ENCODE peak calls at places on chromosomes 6 and 20, in six cellular contexts. C is tibial nerve, V is HepG2, I is A549, K is transverse colon, S is ovary. Q is an unnamed sample.

GRCh38 chr20:38407321-38407720 is 27.8 kb downstream of the SNHG17 start:
- DNase-seq in C (no peak), V (no peak), I (no peak), K (no peak), S (no peak), Q (peak)

GRCh38 chr6:38713812-38714211 is 1.3 kb upstream of the DNAH8 start:
- DNase-seq in C (no peak), V (no peak), I (no peak), K (peak), S (no peak), Q (no peak)

GRCh38 chr6:3545156-3545555 is 88.3 kb upstream of the SLC22A23 start:
- DNase-seq in C (no peak), V (no peak), I (no peak), K (no peak), S (no peak), Q (no peak)

GRCh38 chr6:16324184-16324583 is 85.8 kb downstream of the GMPR start:
- DNase-seq in C (no peak), V (peak), I (no peak), K (no peak), S (no peak), Q (no peak)

GRCh38 chr6:31851485-31851832 is 11.2 kb downstream of the NEU1 start:
- DNase-seq in C (no peak), V (no peak), I (no peak), K (no peak), S (no peak), Q (no peak)

GRCh38 chr6:86477510-86478166 is 459.7 kb upstream of the HTR1E start:
- DNase-seq in C (no peak), V (no peak), I (no peak), K (no peak), S (no peak), Q (no peak)

GRCh38 chr6:161237176-161237575 is 36.7 kb downstream of the AGPAT4 start:
- DNase-seq in C (no peak), V (no peak), I (no peak), K (no peak), S (no peak), Q (no peak)

GRCh38 chr20:41407617-41408016 is 41.0 kb upstream of the EMILIN3 start:
- DNase-seq in C (no peak), V (no peak), I (no peak), K (peak), S (no peak), Q (no peak)

GRCh38 chr20:32285621-32286334 is 8.3 kb downstream of the KIF3B start:
- DNase-seq in C (no peak), V (no peak), I (no peak), K (peak), S (no peak), Q (no peak)

GRCh38 chr6:3231213-3232016 is 4.0 kb upstream of the TUBB2B start:
- DNase-seq in C (peak), V (peak), I (peak), K (peak), S (no peak), Q (peak)

GRCh38 chr6:81704700-81705099 is 47.8 kb downstream of the TENT5A start:
- DNase-seq in C (no peak), V (no peak), I (no peak), K (no peak), S (no peak), Q (no peak)

GRCh38 chr6:156729248-156729647 is 47.9 kb upstream of the ARID1B start:
- DNase-seq in C (no peak), V (no peak), I (no peak), K (no peak), S (no peak), Q (no peak)

GRCh38 chr6:112049051-112049799 is 4.7 kb upstream of the CCN6 start:
- DNase-seq in C (no peak), V (peak), I (no peak), K (no peak), S (no peak), Q (no peak)

GRCh38 chr6:55963301-55963700 is 87.9 kb upstream of the BMP5 start:
- DNase-seq in C (no peak), V (peak), I (no peak), K (no peak), S (no peak), Q (no peak)

GRCh38 chr6:108736832-108737231 is 111.4 kb upstream of the ARMC2 start:
- DNase-seq in C (peak), V (peak), I (peak), K (no peak), S (no peak), Q (peak)

GRCh38 chr6:9292975-9293374 is 857.6 kb upstream of the SLC35B3 start:
- DNase-seq in C (no peak), V (no peak), I (no peak), K (no peak), S (no peak), Q (no peak)

GRCh38 chr6:21664263-21665081 is 70.9 kb downstream of the SOX4 start:
- DNase-seq in C (no peak), V (no peak), I (peak), K (peak), S (peak), Q (no peak)

GRCh38 chr20:62500237-62500864 is 24.6 kb upstream of the GATA5 start:
- DNase-seq in C (peak), V (peak), I (peak), K (peak), S (peak), Q (peak)

GRCh38 chr20:20668639-20669038 is 43.8 kb downstream of the RALGAPA2 start:
- DNase-seq in C (no peak), V (no peak), I (no peak), K (no peak), S (no peak), Q (no peak)

GRCh38 chr6:10981409-10981808 is 62.7 kb downstream of the ELOVL2 start:
- DNase-seq in C (no peak), V (no peak), I (no peak), K (no peak), S (no peak), Q (no peak)

GRCh38 chr6:112176175-112176574 is 78.2 kb downstream of the LAMA4 start:
- DNase-seq in C (no peak), V (no peak), I (no peak), K (no peak), S (no peak), Q (no peak)

GRCh38 chr6:24931752-24932691 is 3.7 kb downstream of the RIPOR2 start:
- DNase-seq in C (no peak), V (no peak), I (no peak), K (no peak), S (no peak), Q (no peak)

GRCh38 chr20:50041238-50041915 is 58.6 kb downstream of the SNAI1 start:
- DNase-seq in C (no peak), V (no peak), I (no peak), K (peak), S (no peak), Q (no peak)
- H3K27ac ChIP-seq in C (no peak), V (no peak), I (no peak), K (no peak), S (no peak), Q (no peak)

GRCh38 chr6:138142806-138143205 is 18.9 kb upstream of the ARFGEF3 start:
- DNase-seq in C (no peak), V (no peak), I (no peak), K (no peak), S (no peak), Q (no peak)
- TF ChIP-seq CTCF in C (no peak), V (no peak), I (no peak), K (no peak), S (no peak), Q (no peak)

GRCh38 chr6:141467881-141468280 is 664.8 kb upstream of the GJE1 start:
- DNase-seq in C (no peak), V (no peak), I (no peak), K (no peak), S (no peak), Q (no peak)

GRCh38 chr6:141460743-141461484 is 671.8 kb upstream of the GJE1 start:
- DNase-seq in C (no peak), V (no peak), I (no peak), K (no peak), S (no peak), Q (no peak)

GRCh38 chr6:141467041-141467440 is 665.7 kb upstream of the GJE1 start:
- DNase-seq in C (no peak), V (no peak), I (no peak), K (no peak), S (no peak), Q (no peak)

GRCh38 chr6:141463237-141463977 is 669.3 kb upstream of the GJE1 start:
- DNase-seq in C (no peak), V (no peak), I (no peak), K (no peak), S (no peak), Q (no peak)

GRCh38 chr6:141464490-141464889 is 668.2 kb upstream of the GJE1 start:
- DNase-seq in C (no peak), V (no peak), I (peak), K (no peak), S (no peak), Q (no peak)
- TF ChIP-seq EP300 in C (no peak), V (no peak), I (no peak), K (no peak), S (no peak), Q (no peak)

DNA sequence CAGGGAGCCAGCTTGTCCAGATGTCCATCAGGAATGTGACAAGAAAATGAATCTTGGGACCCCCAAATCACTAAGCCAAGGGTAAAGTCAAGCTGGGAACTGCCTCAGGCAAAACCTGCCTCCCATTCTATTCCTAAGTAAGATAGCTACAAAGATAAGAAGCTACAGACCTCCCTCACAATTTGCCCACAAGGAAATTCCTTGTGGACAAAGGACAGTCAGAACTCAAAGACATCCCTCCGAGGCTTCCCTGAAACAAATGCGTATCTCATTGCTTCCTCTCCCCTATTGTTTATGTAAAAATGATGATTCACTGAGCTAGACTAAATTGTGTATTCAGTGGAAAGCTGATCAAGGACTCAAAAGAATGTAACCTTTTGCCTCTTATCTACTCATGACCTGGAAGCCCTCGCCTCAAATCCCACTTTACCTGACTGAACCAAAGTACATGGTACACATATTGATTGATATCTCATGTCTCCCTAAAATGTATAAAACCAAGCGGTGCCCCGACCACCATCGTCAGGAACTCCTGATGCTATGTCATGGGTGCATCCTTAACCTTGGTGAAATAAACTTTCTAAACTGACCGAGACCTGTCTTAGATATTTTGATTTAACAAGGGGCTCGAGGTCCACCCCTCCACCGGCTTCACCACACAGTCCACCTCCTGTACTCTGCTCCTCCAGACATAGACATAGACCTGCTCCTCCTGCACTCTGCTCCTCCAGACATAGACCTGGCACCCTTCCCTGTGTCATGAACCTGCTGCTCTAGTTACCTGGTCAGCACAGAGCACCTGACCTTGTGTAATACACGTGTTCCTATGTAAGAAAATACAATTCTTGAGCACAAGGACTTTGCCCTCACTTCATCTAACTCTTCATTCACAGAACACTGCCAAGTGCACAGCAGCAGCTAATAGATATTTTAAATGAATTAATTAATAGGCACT is 81.4 kb downstream of the WDR27 start:
- DNase-seq in C (no peak), V (peak), I (no peak), K (no peak), S (no peak), Q (no peak)
- H3K27ac ChIP-seq in C (no peak), V (no peak), I (peak), K (no peak), S (no peak), Q (no peak)

DNA sequence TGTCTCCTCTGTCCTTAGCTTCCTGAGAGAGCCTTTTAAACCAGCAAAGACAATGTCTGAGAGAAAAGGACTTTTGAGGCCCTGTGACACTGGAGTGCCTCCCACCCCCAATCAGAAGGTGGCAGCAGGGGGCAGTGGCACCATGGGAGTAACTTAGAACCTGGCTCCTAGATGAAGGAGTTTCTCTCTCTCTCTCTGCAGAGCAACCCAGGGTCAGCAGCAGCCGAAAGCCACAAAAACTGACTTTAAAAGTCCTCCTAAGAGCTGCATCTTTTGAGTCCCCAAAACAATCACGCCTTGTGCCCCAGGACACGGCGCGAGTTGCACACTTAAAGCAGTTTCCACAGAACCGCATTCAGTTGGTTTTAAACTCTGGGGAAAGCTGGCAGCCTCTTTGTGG is 5.3 kb upstream of the TCP11 start:
- DNase-seq in C (peak), V (peak), I (peak), K (peak), S (no peak), Q (no peak)
- TF ChIP-seq CTCF in C (peak), V (peak), I (peak), K (peak), S (no peak), Q (peak)

GRCh38 chr20:56359212-56360132 is 698 bp downstream of the FAM210B start:
- DNase-seq in C (peak), V (peak), I (peak), K (peak), S (peak), Q (peak)

GRCh38 chr20:56360133-56360898 is 1.5 kb downstream of the FAM210B start:
- DNase-seq in C (no peak), V (peak), I (no peak), K (no peak), S (no peak), Q (no peak)

GRCh38 chr20:56362833-56363413 is 4.1 kb downstream of the FAM210B start:
- DNase-seq in C (no peak), V (no peak), I (no peak), K (no peak), S (peak), Q (no peak)

GRCh38 chr20:56361888-56362287 is 3.1 kb downstream of the FAM210B start:
- DNase-seq in C (no peak), V (no peak), I (no peak), K (no peak), S (no peak), Q (no peak)

GRCh38 chr20:56360899-56361199 is 2.1 kb downstream of the FAM210B start:
- DNase-seq in C (no peak), V (no peak), I (no peak), K (no peak), S (peak), Q (no peak)
- TF ChIP-seq EP300 in C (no peak), V (no peak), I (no peak), K (no peak), S (no peak), Q (no peak)

GRCh38 chr20:55253765-55254164 is 751.6 kb downstream of the CBLN4 start:
- DNase-seq in C (no peak), V (no peak), I (no peak), K (no peak), S (no peak), Q (no peak)
- H3K27ac ChIP-seq in C (no peak), V (no peak), I (no peak), K (no peak), S (no peak), Q (no peak)

GRCh38 chr6:144283781-144284473 is 1.2 kb upstream of the UTRN start:
- DNase-seq in C (no peak), V (no peak), I (peak), K (no peak), S (no peak), Q (no peak)
- TF ChIP-seq CTCF in C (peak), V (peak), I (no peak), K (no peak), S (peak), Q (no peak)